ENCODE peak calls at places on chromosomes 6 and 20, in five cellular contexts. R, A, I, J and H are unnamed samples.

GRCh38 chr20:23061713-23062561 is 12.5 kb upstream of the THBD start:
- DNase-seq in J (peak), A (peak), R (peak), I (no peak), H (peak)

GRCh38 chr6:43504756-43505593 is 5.2 kb downstream of the LRRC73 start:
- DNase-seq in J (no peak), R (no peak), A (no peak), I (no peak), H (no peak)

GRCh38 chr20:57156050-57156770 is 110.2 kb downstream of the BMP7 start:
- DNase-seq in I (no peak), A (no peak), R (no peak), J (no peak), H (no peak)

GRCh38 chr20:13243826-13244376 is 22.8 kb downstream of the ISM1 start:
- DNase-seq in I (no peak), J (no peak), A (no peak), R (no peak), H (no peak)

GRCh38 chr20:24157213-24157612 is 168.6 kb upstream of the GGTLC1 start:
- DNase-seq in I (no peak), J (no peak), A (no peak), R (no peak), H (no peak)

GRCh38 chr6:41558033-41558807 is 12.0 kb downstream of the FOXP4 start:
- DNase-seq in R (no peak), I (no peak), J (no peak), A (no peak), H (no peak)

GRCh38 chr6:113065606-113066005 is 718.5 kb downstream of the RFPL4B start:
- DNase-seq in R (peak), I (peak), J (no peak), A (no peak), H (no peak)

GRCh38 chr6:127976796-127977195 is 75.9 kb upstream of the THEMIS start:
- DNase-seq in I (no peak), R (no peak), A (no peak), J (no peak), H (no peak)

GRCh38 chr6:2810092-2810671 is 31.5 kb downstream of the SERPINB1 start:
- DNase-seq in I (no peak), R (no peak), A (no peak), J (peak), H (no peak)

GRCh38 chr6:96075826-96076225 is 60.1 kb downstream of the FUT9 start:
- DNase-seq in A (no peak), R (no peak), I (no peak), J (no peak), H (no peak)

GRCh38 chr20:57964011-57964862 is 254.4 kb upstream of the PMEPA1 start:
- DNase-seq in R (no peak), A (no peak), J (no peak), I (no peak), H (no peak)

GRCh38 chr20:35715611-35716010 is 16.4 kb downstream of the ROMO1 start:
- DNase-seq in I (no peak), R (no peak), A (no peak), J (no peak), H (no peak)

GRCh38 chr6:140043762-140044378 is 669.4 kb upstream of the CITED2 start:
- DNase-seq in J (no peak), R (peak), I (no peak), A (no peak), H (no peak)

GRCh38 chr20:31560900-31561598 is 44.0 kb upstream of the ID1 start:
- DNase-seq in R (peak), A (no peak), I (no peak), J (peak), H (no peak)

GRCh38 chr6:28336284-28337024 is 506 bp upstream of the ZSCAN31 start:
- DNase-seq in A (no peak), J (no peak), I (no peak), R (peak), H (no peak)

GRCh38 chr6:112029045-112029822 is 24.7 kb upstream of the CCN6 start:
- DNase-seq in J (peak), A (peak), I (peak), R (peak), H (peak)

GRCh38 chr6:81331526-81331925 is 421.0 kb downstream of the TENT5A start:
- DNase-seq in R (peak), A (no peak), J (no peak), I (no peak), H (no peak)

GRCh38 chr6:1619106-1619665 is 9.5 kb downstream of the FOXC1 start:
- DNase-seq in A (no peak), J (no peak), I (no peak), R (no peak), H (no peak)

GRCh38 chr6:84422380-84422968 is 195.0 kb upstream of the CEP162 start:
- DNase-seq in I (peak), R (peak), J (peak), A (peak), H (peak)

GRCh38 chr6:1952726-1953360 is 292.6 kb downstream of the GMDS start:
- DNase-seq in I (no peak), R (peak), A (no peak), J (peak), H (peak)

GRCh38 chr6:101181006-101181405 is 212.5 kb upstream of the GRIK2 start:
- DNase-seq in J (no peak), R (no peak), A (no peak), I (no peak), H (no peak)

GRCh38 chr6:146047356-146047755 is 18.5 kb downstream of the GRM1 start:
- DNase-seq in A (no peak), R (no peak), J (no peak), I (no peak), H (no peak)

GRCh38 chr6:13641315-13641714 is 26.2 kb downstream of the NOL7 start:
- DNase-seq in R (no peak), J (no peak), I (no peak), A (no peak), H (no peak)

GRCh38 chr6:83368582-83368981 is 62.3 kb downstream of the ME1 start:
- DNase-seq in I (no peak), J (no peak), A (no peak), R (no peak), H (no peak)

GRCh38 chr20:24045621-24046020 is 57.0 kb upstream of the GGTLC1 start:
- DNase-seq in I (no peak), A (no peak), R (no peak), J (no peak), H (peak)

GRCh38 chr20:4613718-4614620 is 107.7 kb upstream of the PRND start:
- DNase-seq in A (peak), R (peak), I (no peak), J (peak), H (peak)

GRCh38 chr20:9269280-9269971 is 200.5 kb downstream of the PLCB4 start:
- DNase-seq in I (no peak), R (peak), J (no peak), A (no peak), H (no peak)

GRCh38 chr20:9590189-9590588 is 75.8 kb downstream of the LAMP5 start:
- DNase-seq in J (no peak), R (peak), A (no peak), I (no peak), H (no peak)

GRCh38 chr20:9072741-9073310 is 3.9 kb downstream of the PLCB4 start:
- DNase-seq in R (peak), J (no peak), I (no peak), A (no peak), H (peak)

DNA sequence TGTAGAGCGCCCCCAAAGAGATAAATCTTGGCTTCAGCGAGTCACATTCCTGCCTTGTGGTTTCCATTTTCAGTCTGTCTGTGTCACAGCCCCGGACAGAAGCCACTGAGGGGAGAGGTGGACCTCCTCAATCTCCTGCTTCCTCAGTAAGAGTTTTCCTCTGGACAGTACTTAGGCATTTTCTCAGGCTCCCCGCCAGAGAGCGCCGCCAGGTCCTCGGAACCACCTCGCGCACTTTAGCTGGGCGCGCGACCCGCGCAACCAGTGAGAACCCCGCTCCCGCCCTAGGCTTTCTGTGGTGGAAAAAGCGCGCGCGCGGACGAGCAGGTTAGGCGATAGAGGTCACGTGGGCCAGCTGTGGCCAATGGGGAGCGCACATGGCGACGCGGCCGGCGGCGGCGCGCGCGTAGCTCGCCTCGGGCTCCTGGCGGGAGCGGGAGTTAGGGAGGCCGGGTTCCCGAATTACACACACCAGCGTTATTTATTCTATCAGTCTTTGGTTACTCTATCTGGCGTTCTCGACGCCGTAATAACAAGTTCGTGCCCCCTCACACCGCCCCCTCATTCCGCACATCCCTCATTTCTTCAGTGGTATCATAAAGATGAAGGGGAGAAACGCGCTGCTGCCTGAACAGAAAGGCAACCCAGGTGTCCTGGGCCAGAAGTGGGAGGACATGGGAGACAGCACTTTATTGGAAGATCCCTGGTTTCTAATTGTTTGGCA is 19.4 kb downstream of the PXT1 start:
- DNase-seq in R (peak), J (peak), A (peak), I (peak), H (peak)
- H3K4ac ChIP-seq in R (no peak), J (peak), A (no peak), I (no peak), H (no peak)

DNA sequence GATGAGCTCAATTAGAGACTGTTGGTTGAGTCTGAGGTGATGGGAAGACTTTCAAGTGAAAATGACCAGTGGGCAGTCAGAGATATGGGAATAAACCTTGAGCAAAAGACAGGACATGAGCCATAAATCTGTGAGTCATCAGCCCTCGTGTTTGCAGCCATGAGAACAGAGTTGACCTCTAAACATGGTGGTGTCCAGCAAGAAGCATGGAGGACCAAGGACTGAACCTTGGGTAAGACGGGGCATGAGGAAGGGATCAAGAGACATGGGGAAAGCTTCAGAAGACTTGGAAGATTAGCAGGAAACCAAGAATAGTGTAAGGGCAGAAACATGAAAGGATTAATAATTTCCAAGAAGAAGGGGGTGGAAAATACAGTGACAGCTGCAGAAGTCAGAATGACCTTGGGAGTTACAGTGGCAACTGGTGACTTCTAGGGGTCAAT is 280.5 kb upstream of the PRDM1 start:
- DNase-seq in J (no peak), I (no peak), A (no peak), R (peak), H (no peak)
- H2AK5ac ChIP-seq in J (no peak), I (no peak), A (no peak), R (no peak), H (no peak)

GRCh38 chr6:159004592-159004991 is 4.6 kb upstream of the RSPH3 start:
- DNase-seq in J (no peak), I (no peak), R (no peak), A (no peak), H (no peak)

GRCh38 chr6:158996863-158997262 is 3.1 kb downstream of the RSPH3 start:
- DNase-seq in J (no peak), R (peak), A (no peak), I (no peak), H (no peak)

GRCh38 chr6:159002432-159003160 is 2.6 kb upstream of the RSPH3 start:
- DNase-seq in R (peak), A (no peak), I (no peak), J (peak), H (peak)

GRCh38 chr6:158999669-159000403 is at the start of gene RSPH3:
- DNase-seq in J (peak), R (peak), A (peak), I (peak), H (peak)

GRCh38 chr6:158999154-158999668 is 791 bp downstream of the RSPH3 start:
- DNase-seq in J (no peak), R (no peak), A (no peak), I (no peak), H (no peak)
- H3K4ac ChIP-seq in J (peak), R (no peak), A (no peak), I (no peak), H (no peak)

GRCh38 chr6:11232968-11233626 is 629 bp upstream of the NEDD9 start:
- DNase-seq in R (no peak), A (peak), J (no peak), I (peak), H (peak)
- H2AK5ac ChIP-seq in R (peak), A (no peak), J (no peak), I (no peak), H (peak)

GRCh38 chr20:916125-916799 is at the start of gene ANGPT4:
- DNase-seq in J (no peak), I (peak), A (peak), R (no peak), H (peak)
- H3K4ac ChIP-seq in J (no peak), I (no peak), A (no peak), R (no peak), H (no peak)

GRCh38 chr20:20820104-20820503 is 107.7 kb upstream of the RALGAPA2 start:
- DNase-seq in I (no peak), J (peak), R (no peak), A (peak), H (peak)

GRCh38 chr20:20820780-20821495 is 108.5 kb upstream of the RALGAPA2 start:
- DNase-seq in R (no peak), I (no peak), A (no peak), J (no peak), H (peak)

GRCh38 chr20:20814685-20815084 is 102.2 kb upstream of the RALGAPA2 start:
- DNase-seq in R (no peak), I (no peak), J (peak), A (peak), H (peak)

GRCh38 chr20:20815711-20816455 is 103.4 kb upstream of the RALGAPA2 start:
- DNase-seq in I (no peak), A (no peak), J (peak), R (no peak), H (peak)

GRCh38 chr20:20816969-20817368 is 104.5 kb upstream of the RALGAPA2 start:
- DNase-seq in R (no peak), I (no peak), J (no peak), A (no peak), H (no peak)
- H2AK5ac ChIP-seq in R (no peak), I (no peak), J (no peak), A (no peak), H (no peak)

DNA sequence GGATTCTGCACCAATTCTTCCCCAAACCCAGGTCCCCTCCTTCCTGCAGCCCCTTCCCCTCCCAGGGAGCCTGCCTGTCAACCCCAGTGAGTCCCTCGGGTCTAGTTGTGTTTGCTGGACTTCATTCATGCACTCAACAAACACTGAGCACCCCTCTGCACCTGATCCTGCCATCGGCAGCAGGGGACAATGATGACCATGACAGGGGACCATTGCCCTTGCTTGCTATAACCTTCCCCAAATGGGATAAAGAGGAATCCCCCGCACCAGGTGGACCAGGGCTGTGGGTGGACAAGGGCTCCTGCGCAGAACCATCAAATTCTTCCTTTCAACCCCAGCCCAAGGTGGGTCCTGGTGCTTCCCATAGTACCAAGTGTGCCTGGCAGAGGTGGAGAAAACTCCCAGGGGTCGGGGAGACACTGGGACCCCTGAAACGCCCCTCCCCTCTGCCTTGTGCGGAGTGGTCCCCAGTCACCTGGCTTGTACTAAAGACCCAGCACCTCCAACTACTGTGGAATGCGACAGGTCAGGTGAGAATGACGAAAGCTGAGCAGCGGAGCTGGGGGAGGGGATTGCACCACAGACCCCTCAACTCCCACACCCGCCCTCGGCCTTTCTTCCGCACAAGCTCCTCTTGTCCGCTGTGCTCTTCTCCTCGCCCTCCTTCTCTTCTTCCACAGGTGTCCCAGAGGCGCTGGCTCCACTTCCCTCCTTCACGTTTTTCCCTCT is 119.9 kb upstream of the ZNF217 start:
- DNase-seq in A (peak), J (no peak), I (no peak), R (no peak), H (peak)
- H3K4ac ChIP-seq in A (no peak), J (no peak), I (no peak), R (no peak), H (no peak)